ENCODE peak calls at places on chromosomes 2 and 18, in four cellular contexts. Q is GM23338, R is fibroblast of lung, J is mammary epithelial cell. E is an unnamed sample. For H3K4me1, the result is how much of the 10 kb centered on the place peaks cover.

GRCh38 chr2:210673117-210673516 is 116.7 kb downstream of the CPS1 start:
- DNase-seq in Q (no peak), R (no peak), J (no peak), E (no peak)

GRCh38 chr18:55096261-55097026 is 137.2 kb upstream of the CCDC68 start:
- DNase-seq in Q (peak), R (peak), J (peak), E (peak)

GRCh38 chr2:207892676-207893402 is 123.1 kb upstream of the FZD5 start:
- DNase-seq in Q (no peak), R (peak), J (no peak), E (peak)

GRCh38 chr2:128589681-128590080 is 271.0 kb upstream of the HS6ST1 start:
- DNase-seq in Q (peak), R (no peak), J (no peak), E (no peak)

GRCh38 chr2:229431331-229431954 is 160.4 kb upstream of the PID1 start:
- DNase-seq in Q (peak), R (peak), J (peak), E (peak)

GRCh38 chr2:61887684-61888303 is 662 bp downstream of the CCT4 start:
- DNase-seq in Q (peak), R (peak), J (peak), E (peak)

GRCh38 chr2:188478724-188479123 is 187.1 kb downstream of the GULP1 start:
- DNase-seq in Q (peak), R (no peak), J (peak), E (no peak)

GRCh38 chr2:134232868-134233732 is 20.8 kb upstream of the MGAT5 start:
- DNase-seq in Q (no peak), R (peak), J (peak), E (peak)

GRCh38 chr2:84537251-84537650 is 21.0 kb downstream of the DNAH6 start:
- DNase-seq in Q (peak), R (no peak), J (no peak), E (no peak)

GRCh38 chr18:55233850-55234249 is 274.6 kb upstream of the CCDC68 start:
- DNase-seq in Q (no peak), R (peak), J (no peak), E (peak)

GRCh38 chr2:68722712-68723111 is 11.9 kb upstream of the ARHGAP25 start:
- DNase-seq in Q (peak), R (no peak), J (no peak), E (no peak)

GRCh38 chr2:18435425-18436037 is 124.9 kb downstream of the RDH14 start:
- DNase-seq in Q (peak), R (peak), J (peak), E (peak)

GRCh38 chr2:98311771-98312545 is 34.3 kb upstream of the CNGA3 start:
- DNase-seq in Q (peak), R (no peak), J (no peak), E (no peak)

GRCh38 chr2:111634995-111635538 is 248.9 kb downstream of the ANAPC1 start:
- DNase-seq in Q (no peak), R (peak), J (no peak), E (no peak)

GRCh38 chr2:181457741-181458425 is 697 bp downstream of the ITGA4 start:
- DNase-seq in Q (peak), R (peak), J (peak), E (peak)

GRCh38 chr2:45746888-45747287 is 95.4 kb downstream of the PRKCE start:
- DNase-seq in Q (no peak), R (no peak), J (no peak), E (no peak)

GRCh38 chr2:143183804-143184463 is 54.7 kb downstream of the ARHGAP15 start:
- DNase-seq in Q (no peak), R (no peak), J (no peak), E (no peak)

GRCh38 chr2:46379213-46380037 is 82.2 kb downstream of the EPAS1 start:
- DNase-seq in Q (no peak), R (peak), J (no peak), E (peak)

GRCh38 chr18:32576296-32576916 is 105.7 kb upstream of the GAREM1 start:
- DNase-seq in Q (peak), R (peak), J (no peak), E (peak)

GRCh38 chr2:158144914-158145625 is 43.4 kb downstream of the UPP2 start:
- DNase-seq in Q (peak), R (no peak), J (peak), E (no peak)

GRCh38 chr2:188322569-188323531 is 31.2 kb downstream of the GULP1 start:
- DNase-seq in Q (no peak), R (peak), J (no peak), E (peak)

GRCh38 chr2:195319112-195319460 is 337.9 kb upstream of the SLC39A10 start:
- DNase-seq in Q (peak), R (peak), J (peak), E (peak)

GRCh38 chr2:145017149-145017548 is 497.2 kb upstream of the ZEB2 start:
- DNase-seq in Q (no peak), R (no peak), J (no peak), E (no peak)

GRCh38 chr2:231672617-231673347 is 35.5 kb upstream of the PTMA start:
- DNase-seq in Q (peak), R (peak), J (no peak), E (no peak)

GRCh38 chr18:10453261-10453884 is 1.1 kb upstream of the APCDD1 start:
- DNase-seq in Q (no peak), R (no peak), J (no peak), E (no peak)
- H2AFZ ChIP-seq in Q (peak), R (no peak), J (no peak), E (peak)

GRCh38 chr2:235937092-235937491 is 231.1 kb downstream of the GBX2 start:
- DNase-seq in Q (no peak), R (no peak), J (no peak), E (no peak)

GRCh38 chr2:235937526-235937925 is 230.7 kb downstream of the GBX2 start:
- DNase-seq in Q (no peak), R (no peak), J (no peak), E (no peak)

GRCh38 chr2:235935071-235935470 is 233.1 kb downstream of the GBX2 start:
- DNase-seq in Q (no peak), R (no peak), J (no peak), E (no peak)

GRCh38 chr2:235935773-235936172 is 232.4 kb downstream of the GBX2 start:
- DNase-seq in Q (no peak), R (no peak), J (no peak), E (no peak)

DNA sequence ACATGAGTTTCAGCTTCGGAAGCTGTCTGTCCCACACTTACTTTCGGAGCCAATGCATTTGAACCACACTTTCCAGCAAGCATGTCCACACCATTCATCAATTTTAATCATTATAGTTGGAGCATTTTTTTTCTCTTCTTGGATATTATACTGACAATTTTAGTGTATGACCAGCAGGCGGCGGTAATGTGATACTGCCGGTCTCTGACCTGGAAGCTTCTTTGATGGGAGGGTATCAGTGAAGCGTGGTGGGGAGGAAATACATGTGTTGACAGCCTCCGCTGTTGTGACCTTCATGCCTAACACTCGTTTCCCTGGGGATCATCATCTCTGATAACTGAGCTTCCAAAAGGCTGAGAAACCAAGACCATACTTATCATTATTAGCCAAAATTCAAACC is 231.7 kb downstream of the GBX2 start:
- DNase-seq in Q (peak), R (no peak), J (no peak), E (no peak)
- TF ChIP-seq CTCF in Q (peak), R (peak), J (peak), E (peak)

GRCh38 chr18:62536005-62536404 is 13.2 kb downstream of the ZCCHC2 start:
- DNase-seq in Q (no peak), R (no peak), J (no peak), E (no peak)

GRCh38 chr18:62531931-62532330 is 9.1 kb downstream of the ZCCHC2 start:
- DNase-seq in Q (no peak), R (no peak), J (no peak), E (no peak)

GRCh38 chr18:62526098-62527025 is 3.5 kb downstream of the ZCCHC2 start:
- DNase-seq in Q (peak), R (peak), J (peak), E (peak)

GRCh38 chr18:62529597-62529996 is 6.8 kb downstream of the ZCCHC2 start:
- DNase-seq in Q (no peak), R (no peak), J (no peak), E (no peak)

DNA sequence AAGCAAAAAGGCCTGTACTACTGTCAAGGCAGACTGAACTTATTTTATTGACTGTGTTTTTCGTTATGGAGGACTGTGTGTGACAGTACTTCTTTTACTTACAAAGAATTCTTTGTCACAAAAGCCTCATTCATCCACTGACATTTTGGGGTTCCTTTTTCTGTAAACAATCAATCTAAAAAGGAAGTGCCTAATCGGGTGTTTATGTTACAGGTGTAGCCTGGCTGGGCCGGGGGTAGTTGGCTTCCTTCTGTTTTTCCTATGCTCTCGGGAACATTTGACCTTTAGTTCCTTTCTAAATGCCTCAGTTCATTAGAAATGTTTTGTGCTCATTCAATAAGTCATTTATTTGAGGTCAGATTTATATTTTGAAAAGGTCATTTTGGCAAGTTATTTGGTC is 8.3 kb downstream of the ZCCHC2 start:
- DNase-seq in Q (no peak), R (no peak), J (no peak), E (no peak)
- H3K4me1 ChIP-seq in Q (under half), R (under half), J (under half), E (under half)

DNA sequence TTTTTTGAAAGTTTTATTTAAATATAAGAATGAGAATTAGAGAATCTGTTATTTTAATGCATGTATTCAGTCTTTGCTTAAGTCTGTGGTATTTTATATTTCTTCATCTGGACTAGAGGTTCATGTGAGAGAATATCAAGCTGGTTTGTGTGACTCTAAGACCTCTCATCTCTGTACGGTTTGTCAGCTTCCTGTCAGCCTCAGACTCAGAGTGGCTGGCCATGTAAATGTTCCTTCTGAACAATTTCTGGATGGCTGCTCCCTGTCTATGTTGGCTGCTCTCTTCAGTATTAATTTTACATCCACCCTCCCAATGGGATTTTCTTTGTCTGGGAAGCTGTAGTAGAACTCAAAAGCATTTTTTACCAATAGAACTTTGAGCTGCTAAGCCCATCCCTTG is 225.3 kb upstream of the THUMPD2 start:
- DNase-seq in Q (no peak), R (peak), J (no peak), E (no peak)
- H2AFZ ChIP-seq in Q (no peak), R (peak), J (peak), E (no peak)

DNA sequence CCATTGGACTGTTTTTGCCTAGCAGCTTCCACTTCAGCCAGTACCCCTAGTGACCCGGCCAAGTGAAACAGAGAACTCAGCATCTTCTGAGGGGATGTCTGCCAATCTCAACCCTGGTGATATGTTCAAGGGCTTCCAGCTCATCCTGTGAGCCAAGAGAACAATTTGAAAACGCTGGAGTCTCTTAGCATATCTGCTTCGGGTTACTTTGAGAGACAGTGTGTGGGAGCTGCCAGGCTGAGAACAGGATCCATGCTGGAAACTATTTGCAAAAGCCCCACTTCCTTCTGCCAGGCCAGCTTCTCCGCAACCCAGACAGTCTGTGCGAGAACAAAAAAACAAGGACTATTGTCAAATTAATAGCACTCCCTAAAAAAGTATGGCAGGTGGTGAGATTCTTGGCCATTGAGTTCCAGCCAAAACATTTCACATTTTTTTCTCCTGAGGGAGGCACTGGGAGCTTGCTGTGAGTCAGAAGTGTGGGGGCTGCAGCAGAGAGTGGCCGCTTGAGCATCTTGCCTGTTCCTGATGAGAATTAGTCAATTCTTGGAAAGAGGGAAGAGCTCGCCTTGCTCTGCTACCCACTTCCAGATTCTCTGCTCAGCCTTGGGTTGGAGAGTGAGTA is 395.6 kb upstream of the TRIB2 start:
- DNase-seq in Q (no peak), R (peak), J (peak), E (peak)
- TF ChIP-seq CTCF in Q (no peak), R (peak), J (no peak), E (no peak)

DNA sequence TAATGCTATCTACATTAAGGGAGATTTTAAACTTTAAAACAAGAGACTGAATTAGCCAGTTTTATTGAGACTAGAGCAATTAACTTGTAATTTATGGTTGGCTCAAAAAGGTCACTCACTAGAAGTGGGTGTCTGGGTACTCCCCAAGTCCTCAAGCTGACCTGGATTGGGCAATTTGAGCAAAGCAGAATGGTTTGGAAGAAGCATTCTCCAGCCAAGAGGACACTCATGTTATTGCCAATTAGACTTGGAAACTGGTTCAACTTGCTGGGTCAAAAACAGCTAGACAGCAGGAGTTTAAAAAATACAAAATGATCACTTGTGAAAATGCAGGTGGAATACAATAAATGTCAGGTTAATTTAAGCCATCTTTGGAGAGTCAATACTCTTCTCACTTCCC is 29.5 kb upstream of the MYO1B start:
- DNase-seq in Q (no peak), R (no peak), J (no peak), E (no peak)
- H3K4me1 ChIP-seq in Q (under half), R (under half), J (under half), E (under half)

GRCh38 chr2:237858294-237859081 is 935 bp upstream of the RAMP1 start:
- DNase-seq in Q (peak), R (peak), J (peak), E (peak)
- H2AFZ ChIP-seq in Q (peak), R (no peak), J (peak), E (peak)

GRCh38 chr2:66748939-66749338 is 314.0 kb downstream of the MEIS1 start:
- DNase-seq in Q (no peak), R (no peak), J (no peak), E (no peak)
- TF ChIP-seq CTCF in Q (no peak), R (no peak), J (no peak), E (no peak)

GRCh38 chr2:217983276-217984233 is 19.2 kb downstream of the TNS1 start:
- DNase-seq in Q (no peak), R (no peak), J (no peak), E (no peak)
- H3K4me1 ChIP-seq in Q (under half), R (under half), J (under half), E (under half)

DNA sequence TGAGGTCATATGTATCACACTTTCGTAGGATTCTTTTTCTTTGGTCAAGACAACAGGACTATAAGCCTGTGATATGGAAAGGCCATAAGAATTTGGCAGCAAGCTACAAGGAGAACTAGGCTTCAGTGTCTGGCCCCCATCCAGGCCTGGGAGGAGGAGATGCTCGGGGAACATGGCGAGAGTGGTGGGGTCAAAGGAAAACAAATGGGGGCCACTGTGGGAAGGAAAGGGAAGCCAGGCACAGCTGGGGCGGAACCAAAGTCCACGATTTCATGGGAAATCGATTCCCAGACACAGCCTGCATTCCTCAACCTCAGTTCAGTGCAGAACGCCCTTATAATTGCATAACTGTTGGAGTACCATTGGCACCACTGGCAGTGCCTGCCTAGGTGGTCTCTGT is 58.2 kb downstream of the MBP start:
- DNase-seq in Q (no peak), R (no peak), J (no peak), E (no peak)
- H2AFZ ChIP-seq in Q (no peak), R (no peak), J (no peak), E (no peak)